ENCODE peak calls at places on chromosomes 11 and 22, in eight cellular contexts. One of them, this sample, is unnamed.

GRCh38 chr22:50114221-50114981 is 24.6 kb downstream of the MOV10L1 start:
- DNase-seq in C1 segment of cervical spinal cord: no peak
- DNase-seq in NCI-H446 treated with DMSO at 0.1 percent for 48 hours: no peak
- DNase-seq in lung microvascular endothelial cell: peak; percentile 84
- DNase-seq in AG09319: peak; percentile 54
- DNase-seq in Right ventricle myocardium superior: no peak
- DNase-seq in left ventricle myocardium superior: no peak
- DNase-seq in kidney tubule cell: no peak
- DNase-seq in this sample: no peak

GRCh38 chr11:119729581-119730346 is 764 bp upstream of the NECTIN1 start:
- DNase-seq in C1 segment of cervical spinal cord: no peak
- DNase-seq in NCI-H446 treated with DMSO at 0.1 percent for 48 hours: no peak
- DNase-seq in lung microvascular endothelial cell: peak; percentile 61
- DNase-seq in AG09319: peak; percentile 36
- DNase-seq in Right ventricle myocardium superior: peak; percentile 84
- DNase-seq in left ventricle myocardium superior: peak; percentile 77
- DNase-seq in kidney tubule cell: peak; percentile 46
- DNase-seq in this sample: peak; percentile 57

GRCh38 chr11:102323542-102324261 is 6.4 kb downstream of the BIRC3 start:
- DNase-seq in C1 segment of cervical spinal cord: no peak
- DNase-seq in NCI-H446 treated with DMSO at 0.1 percent for 48 hours: no peak
- DNase-seq in lung microvascular endothelial cell: no peak
- DNase-seq in AG09319: no peak
- DNase-seq in Right ventricle myocardium superior: no peak
- DNase-seq in left ventricle myocardium superior: no peak
- DNase-seq in kidney tubule cell: peak; percentile 62
- DNase-seq in this sample: no peak

GRCh38 chr11:8812438-8812837 is 98.6 kb upstream of the AKIP1 start:
- DNase-seq in C1 segment of cervical spinal cord: no peak
- DNase-seq in NCI-H446 treated with DMSO at 0.1 percent for 48 hours: no peak
- DNase-seq in lung microvascular endothelial cell: peak; percentile 34
- DNase-seq in AG09319: no peak
- DNase-seq in Right ventricle myocardium superior: no peak
- DNase-seq in left ventricle myocardium superior: peak; percentile 39
- DNase-seq in kidney tubule cell: peak; percentile 39
- DNase-seq in this sample: peak; percentile 17

GRCh38 chr11:46362146-46363030 is 15.1 kb downstream of the DGKZ start:
- DNase-seq in C1 segment of cervical spinal cord: no peak
- DNase-seq in NCI-H446 treated with DMSO at 0.1 percent for 48 hours: no peak
- DNase-seq in lung microvascular endothelial cell: peak; percentile 26
- DNase-seq in AG09319: no peak
- DNase-seq in Right ventricle myocardium superior: no peak
- DNase-seq in left ventricle myocardium superior: no peak
- DNase-seq in kidney tubule cell: no peak
- DNase-seq in this sample: no peak

GRCh38 chr11:18696638-18697225 is 1.8 kb upstream of the TMEM86A start:
- DNase-seq in C1 segment of cervical spinal cord: no peak
- DNase-seq in NCI-H446 treated with DMSO at 0.1 percent for 48 hours: no peak
- DNase-seq in lung microvascular endothelial cell: no peak
- DNase-seq in AG09319: no peak
- DNase-seq in Right ventricle myocardium superior: no peak
- DNase-seq in left ventricle myocardium superior: no peak
- DNase-seq in kidney tubule cell: peak; percentile 77
- DNase-seq in this sample: peak; percentile 13

GRCh38 chr11:128518493-128519207 is 68.7 kb downstream of the ETS1 start:
- DNase-seq in C1 segment of cervical spinal cord: no peak
- DNase-seq in NCI-H446 treated with DMSO at 0.1 percent for 48 hours: no peak
- DNase-seq in lung microvascular endothelial cell: no peak
- DNase-seq in AG09319: no peak
- DNase-seq in Right ventricle myocardium superior: no peak
- DNase-seq in left ventricle myocardium superior: peak; percentile 36
- DNase-seq in kidney tubule cell: no peak
- DNase-seq in this sample: peak; percentile 15

GRCh38 chr22:35971418-35972119 is 57.1 kb downstream of the RBFOX2 start:
- DNase-seq in C1 segment of cervical spinal cord: no peak
- DNase-seq in NCI-H446 treated with DMSO at 0.1 percent for 48 hours: no peak
- DNase-seq in lung microvascular endothelial cell: no peak
- DNase-seq in AG09319: peak; percentile 95
- DNase-seq in Right ventricle myocardium superior: no peak
- DNase-seq in left ventricle myocardium superior: peak; percentile 37
- DNase-seq in kidney tubule cell: no peak
- DNase-seq in this sample: peak; percentile 9

GRCh38 chr22:46432164-46433068 is 96.9 kb downstream of the TRMU start:
- DNase-seq in C1 segment of cervical spinal cord: no peak
- DNase-seq in NCI-H446 treated with DMSO at 0.1 percent for 48 hours: no peak
- DNase-seq in lung microvascular endothelial cell: no peak
- DNase-seq in AG09319: no peak
- DNase-seq in Right ventricle myocardium superior: no peak
- DNase-seq in left ventricle myocardium superior: no peak
- DNase-seq in kidney tubule cell: peak; percentile 59
- DNase-seq in this sample: peak; percentile 64

GRCh38 chr22:40029189-40029890 is 34.6 kb downstream of the FAM83F start:
- DNase-seq in C1 segment of cervical spinal cord: no peak
- DNase-seq in NCI-H446 treated with DMSO at 0.1 percent for 48 hours: no peak
- DNase-seq in lung microvascular endothelial cell: no peak
- DNase-seq in AG09319: no peak
- DNase-seq in Right ventricle myocardium superior: no peak
- DNase-seq in left ventricle myocardium superior: no peak
- DNase-seq in kidney tubule cell: no peak
- DNase-seq in this sample: no peak

GRCh38 chr11:112784323-112785073 is 176.7 kb upstream of the NCAM1 start:
- DNase-seq in C1 segment of cervical spinal cord: no peak
- DNase-seq in NCI-H446 treated with DMSO at 0.1 percent for 48 hours: peak; percentile 47
- DNase-seq in lung microvascular endothelial cell: peak; percentile 56
- DNase-seq in AG09319: peak; percentile 40
- DNase-seq in Right ventricle myocardium superior: peak; percentile 89
- DNase-seq in left ventricle myocardium superior: peak; percentile 87
- DNase-seq in kidney tubule cell: peak; percentile 81
- DNase-seq in this sample: peak; percentile 77

GRCh38 chr11:8338138-8338537 is 74.5 kb upstream of the LMO1 start:
- DNase-seq in C1 segment of cervical spinal cord: no peak
- DNase-seq in NCI-H446 treated with DMSO at 0.1 percent for 48 hours: no peak
- DNase-seq in lung microvascular endothelial cell: peak; percentile 63
- DNase-seq in AG09319: no peak
- DNase-seq in Right ventricle myocardium superior: peak; percentile 61
- DNase-seq in left ventricle myocardium superior: peak; percentile 66
- DNase-seq in kidney tubule cell: peak; percentile 50
- DNase-seq in this sample: peak; percentile 73

GRCh38 chr11:69200331-69201047 is 44.8 kb downstream of the SMIM38 start:
- DNase-seq in C1 segment of cervical spinal cord: no peak
- DNase-seq in NCI-H446 treated with DMSO at 0.1 percent for 48 hours: no peak
- DNase-seq in lung microvascular endothelial cell: peak; percentile 28
- DNase-seq in AG09319: no peak
- DNase-seq in Right ventricle myocardium superior: peak; percentile 63
- DNase-seq in left ventricle myocardium superior: peak; percentile 59
- DNase-seq in kidney tubule cell: no peak
- DNase-seq in this sample: no peak

GRCh38 chr11:45745065-45745811 is 59.7 kb upstream of the SLC35C1 start:
- DNase-seq in C1 segment of cervical spinal cord: no peak
- DNase-seq in NCI-H446 treated with DMSO at 0.1 percent for 48 hours: no peak
- DNase-seq in lung microvascular endothelial cell: no peak
- DNase-seq in AG09319: no peak
- DNase-seq in Right ventricle myocardium superior: peak; percentile 80
- DNase-seq in left ventricle myocardium superior: peak; percentile 78
- DNase-seq in kidney tubule cell: no peak
- DNase-seq in this sample: no peak

GRCh38 chr11:125069008-125069407 is 5.9 kb downstream of the SLC37A2 start:
- DNase-seq in C1 segment of cervical spinal cord: no peak
- DNase-seq in NCI-H446 treated with DMSO at 0.1 percent for 48 hours: no peak
- DNase-seq in lung microvascular endothelial cell: no peak
- DNase-seq in AG09319: no peak
- DNase-seq in Right ventricle myocardium superior: no peak
- DNase-seq in left ventricle myocardium superior: no peak
- DNase-seq in kidney tubule cell: no peak
- DNase-seq in this sample: no peak

GRCh38 chr22:46691571-46691970 is 46.5 kb downstream of the CERK start:
- DNase-seq in C1 segment of cervical spinal cord: no peak
- DNase-seq in NCI-H446 treated with DMSO at 0.1 percent for 48 hours: no peak
- DNase-seq in lung microvascular endothelial cell: no peak
- DNase-seq in AG09319: no peak
- DNase-seq in Right ventricle myocardium superior: no peak
- DNase-seq in left ventricle myocardium superior: no peak
- DNase-seq in kidney tubule cell: no peak
- DNase-seq in this sample: no peak

GRCh38 chr22:30408388-30409101 is 11.7 kb downstream of the SEC14L2 start:
- DNase-seq in C1 segment of cervical spinal cord: no peak
- DNase-seq in NCI-H446 treated with DMSO at 0.1 percent for 48 hours: no peak
- DNase-seq in lung microvascular endothelial cell: peak; percentile 90
- DNase-seq in AG09319: no peak
- DNase-seq in Right ventricle myocardium superior: no peak
- DNase-seq in left ventricle myocardium superior: no peak
- DNase-seq in kidney tubule cell: peak; percentile 88
- DNase-seq in this sample: no peak

GRCh38 chr22:22137891-22138290 is 106.7 kb upstream of the VPREB1 start:
- DNase-seq in C1 segment of cervical spinal cord: no peak
- DNase-seq in NCI-H446 treated with DMSO at 0.1 percent for 48 hours: no peak
- DNase-seq in lung microvascular endothelial cell: no peak
- DNase-seq in AG09319: no peak
- DNase-seq in Right ventricle myocardium superior: no peak
- DNase-seq in left ventricle myocardium superior: no peak
- DNase-seq in kidney tubule cell: no peak
- DNase-seq in this sample: no peak

GRCh38 chr11:17012712-17013547 is 1.3 kb downstream of the PLEKHA7 start:
- DNase-seq in C1 segment of cervical spinal cord: no peak
- DNase-seq in NCI-H446 treated with DMSO at 0.1 percent for 48 hours: no peak
- DNase-seq in lung microvascular endothelial cell: peak; percentile 55
- DNase-seq in AG09319: no peak
- DNase-seq in Right ventricle myocardium superior: peak; percentile 67
- DNase-seq in left ventricle myocardium superior: peak; percentile 67
- DNase-seq in kidney tubule cell: peak; percentile 96
- DNase-seq in this sample: peak; percentile 68

GRCh38 chr11:61309141-61309540 is 14.0 kb upstream of the VWCE start:
- DNase-seq in C1 segment of cervical spinal cord: no peak
- DNase-seq in NCI-H446 treated with DMSO at 0.1 percent for 48 hours: no peak
- DNase-seq in lung microvascular endothelial cell: no peak
- DNase-seq in AG09319: no peak
- DNase-seq in Right ventricle myocardium superior: no peak
- DNase-seq in left ventricle myocardium superior: no peak
- DNase-seq in kidney tubule cell: no peak
- DNase-seq in this sample: no peak

GRCh38 chr11:111761056-111761455 is 5.1 kb downstream of the PPP2R1B start:
- DNase-seq in C1 segment of cervical spinal cord: no peak
- DNase-seq in NCI-H446 treated with DMSO at 0.1 percent for 48 hours: peak; percentile 64
- DNase-seq in lung microvascular endothelial cell: no peak
- DNase-seq in AG09319: no peak
- DNase-seq in Right ventricle myocardium superior: no peak
- DNase-seq in left ventricle myocardium superior: no peak
- DNase-seq in kidney tubule cell: no peak
- DNase-seq in this sample: no peak

GRCh38 chr11:135008001-135008405 is 596.0 kb upstream of the B3GAT1 start:
- DNase-seq in C1 segment of cervical spinal cord: no peak
- DNase-seq in NCI-H446 treated with DMSO at 0.1 percent for 48 hours: no peak
- DNase-seq in lung microvascular endothelial cell: no peak
- DNase-seq in AG09319: no peak
- DNase-seq in Right ventricle myocardium superior: no peak
- DNase-seq in left ventricle myocardium superior: no peak
- DNase-seq in kidney tubule cell: no peak
- DNase-seq in this sample: peak; percentile 77

GRCh38 chr11:19087658-19088057 is 27.1 kb upstream of the MRGPRX2 start:
- DNase-seq in C1 segment of cervical spinal cord: no peak
- DNase-seq in NCI-H446 treated with DMSO at 0.1 percent for 48 hours: no peak
- DNase-seq in lung microvascular endothelial cell: peak; percentile 49
- DNase-seq in AG09319: no peak
- DNase-seq in Right ventricle myocardium superior: no peak
- DNase-seq in left ventricle myocardium superior: no peak
- DNase-seq in kidney tubule cell: peak; percentile 78
- DNase-seq in this sample: no peak

GRCh38 chr11:100761806-100762205 is 74.7 kb downstream of the ARHGAP42 start:
- DNase-seq in C1 segment of cervical spinal cord: no peak
- DNase-seq in NCI-H446 treated with DMSO at 0.1 percent for 48 hours: no peak
- DNase-seq in lung microvascular endothelial cell: no peak
- DNase-seq in AG09319: no peak
- DNase-seq in Right ventricle myocardium superior: no peak
- DNase-seq in left ventricle myocardium superior: no peak
- DNase-seq in kidney tubule cell: no peak
- DNase-seq in this sample: no peak

GRCh38 chr22:45334068-45334467 is 24.3 kb downstream of the FAM118A start:
- DNase-seq in C1 segment of cervical spinal cord: no peak
- DNase-seq in NCI-H446 treated with DMSO at 0.1 percent for 48 hours: no peak
- DNase-seq in lung microvascular endothelial cell: no peak
- DNase-seq in AG09319: no peak
- DNase-seq in Right ventricle myocardium superior: no peak
- DNase-seq in left ventricle myocardium superior: no peak
- DNase-seq in kidney tubule cell: no peak
- DNase-seq in this sample: no peak

GRCh38 chr11:93908689-93909088 is 58.3 kb upstream of the VSTM5 start:
- DNase-seq in C1 segment of cervical spinal cord: no peak
- DNase-seq in NCI-H446 treated with DMSO at 0.1 percent for 48 hours: no peak
- DNase-seq in lung microvascular endothelial cell: no peak
- DNase-seq in AG09319: peak; percentile 28
- DNase-seq in Right ventricle myocardium superior: no peak
- DNase-seq in left ventricle myocardium superior: no peak
- DNase-seq in kidney tubule cell: peak; percentile 94
- DNase-seq in this sample: no peak

GRCh38 chr22:27327981-27328721 is 473.4 kb downstream of the MN1 start:
- DNase-seq in C1 segment of cervical spinal cord: no peak
- DNase-seq in NCI-H446 treated with DMSO at 0.1 percent for 48 hours: no peak
- DNase-seq in lung microvascular endothelial cell: no peak
- DNase-seq in AG09319: no peak
- DNase-seq in Right ventricle myocardium superior: no peak
- DNase-seq in left ventricle myocardium superior: no peak
- DNase-seq in kidney tubule cell: no peak
- DNase-seq in this sample: no peak

GRCh38 chr11:46012185-46012584 is 89.7 kb downstream of the LARGE2 start:
- DNase-seq in C1 segment of cervical spinal cord: no peak
- DNase-seq in NCI-H446 treated with DMSO at 0.1 percent for 48 hours: no peak
- DNase-seq in lung microvascular endothelial cell: no peak
- DNase-seq in AG09319: no peak
- DNase-seq in Right ventricle myocardium superior: no peak
- DNase-seq in left ventricle myocardium superior: no peak
- DNase-seq in kidney tubule cell: no peak
- DNase-seq in this sample: no peak

GRCh38 chr11:121367434-121367833 is 74.9 kb downstream of the SC5D start:
- DNase-seq in C1 segment of cervical spinal cord: no peak
- DNase-seq in NCI-H446 treated with DMSO at 0.1 percent for 48 hours: no peak
- DNase-seq in lung microvascular endothelial cell: no peak
- DNase-seq in AG09319: no peak
- DNase-seq in Right ventricle myocardium superior: no peak
- DNase-seq in left ventricle myocardium superior: no peak
- DNase-seq in kidney tubule cell: peak; percentile 45
- DNase-seq in this sample: peak; percentile 24

GRCh38 chr22:38032681-38033521 is 24.3 kb upstream of the PICK1 start:
- DNase-seq in C1 segment of cervical spinal cord: no peak
- DNase-seq in NCI-H446 treated with DMSO at 0.1 percent for 48 hours: no peak
- DNase-seq in lung microvascular endothelial cell: peak; percentile 40
- DNase-seq in AG09319: peak; percentile 22
- DNase-seq in Right ventricle myocardium superior: no peak
- DNase-seq in left ventricle myocardium superior: no peak
- DNase-seq in kidney tubule cell: peak; percentile 50
- DNase-seq in this sample: no peak

GRCh38 chr11:8368772-8369171 is 105.1 kb upstream of the LMO1 start:
- DNase-seq in C1 segment of cervical spinal cord: no peak
- DNase-seq in NCI-H446 treated with DMSO at 0.1 percent for 48 hours: no peak
- DNase-seq in lung microvascular endothelial cell: no peak
- DNase-seq in AG09319: no peak
- DNase-seq in Right ventricle myocardium superior: no peak
- DNase-seq in left ventricle myocardium superior: no peak
- DNase-seq in kidney tubule cell: no peak
- DNase-seq in this sample: no peak

GRCh38 chr22:18104566-18104965 is 6.0 kb upstream of the TUBA8 start:
- DNase-seq in C1 segment of cervical spinal cord: no peak
- DNase-seq in NCI-H446 treated with DMSO at 0.1 percent for 48 hours: no peak
- DNase-seq in lung microvascular endothelial cell: no peak
- DNase-seq in AG09319: no peak
- DNase-seq in Right ventricle myocardium superior: no peak
- DNase-seq in left ventricle myocardium superior: no peak
- DNase-seq in kidney tubule cell: peak; percentile 37
- DNase-seq in this sample: no peak

GRCh38 chr11:127632971-127633680 is 632.6 kb upstream of the KIRREL3 start:
- DNase-seq in C1 segment of cervical spinal cord: no peak
- DNase-seq in NCI-H446 treated with DMSO at 0.1 percent for 48 hours: no peak
- DNase-seq in lung microvascular endothelial cell: no peak
- DNase-seq in AG09319: no peak
- DNase-seq in Right ventricle myocardium superior: no peak
- DNase-seq in left ventricle myocardium superior: no peak
- DNase-seq in kidney tubule cell: no peak
- DNase-seq in this sample: no peak

GRCh38 chr22:34886812-34887211 is 179.1 kb upstream of the ISX start:
- DNase-seq in C1 segment of cervical spinal cord: no peak
- DNase-seq in NCI-H446 treated with DMSO at 0.1 percent for 48 hours: no peak
- DNase-seq in lung microvascular endothelial cell: no peak
- DNase-seq in AG09319: no peak
- DNase-seq in Right ventricle myocardium superior: no peak
- DNase-seq in left ventricle myocardium superior: no peak
- DNase-seq in kidney tubule cell: peak; percentile 19
- DNase-seq in this sample: no peak

This sample was measured in DMS53.